ENCODE peak calls at places on chromosomes 11 and 22, in eight cellular contexts. One of them, this sample, is unnamed.
A peak's percentile ranks its signal among the peaks of the same experiment; 100 is the strongest.

GRCh38 chr11:69005183-69005630 is 7.8 kb downstream of the MRGPRF start:
- DNase-seq in HCT116: no peak
- DNase-seq in SK-N-SH: no peak
- DNase-seq in K562: no peak
- DNase-seq in GM12878: no peak
- DNase-seq in H1: no peak
- DNase-seq in HepG2: no peak
- DNase-seq in endothelial cell of umbilical vein: no peak
- DNase-seq in this sample: no peak

GRCh38 chr11:64990222-64990918 is 6.4 kb downstream of the BATF2 start:
- DNase-seq in HCT116: no peak
- DNase-seq in SK-N-SH: no peak
- DNase-seq in K562: peak; percentile 81
- DNase-seq in GM12878: no peak
- DNase-seq in H1: no peak
- DNase-seq in HepG2: no peak
- DNase-seq in endothelial cell of umbilical vein: peak; percentile 52
- DNase-seq in this sample: no peak

GRCh38 chr11:47466701-47467250 is 17.8 kb upstream of the RAPSN start:
- DNase-seq in HCT116: no peak
- DNase-seq in SK-N-SH: peak; percentile 57
- DNase-seq in K562: no peak
- DNase-seq in GM12878: no peak
- DNase-seq in H1: no peak
- DNase-seq in HepG2: no peak
- DNase-seq in endothelial cell of umbilical vein: peak; percentile 80
- DNase-seq in this sample: peak; percentile 41

GRCh38 chr22:19062139-19062789 is 59.9 kb downstream of the DGCR2 start:
- DNase-seq in HCT116: no peak
- DNase-seq in SK-N-SH: no peak
- DNase-seq in K562: no peak
- DNase-seq in GM12878: no peak
- DNase-seq in H1: no peak
- DNase-seq in HepG2: no peak
- DNase-seq in endothelial cell of umbilical vein: peak; percentile 57
- DNase-seq in this sample: no peak

GRCh38 chr22:29555065-29555644 is 1.6 kb upstream of the THOC5 start:
- DNase-seq in HCT116: no peak
- DNase-seq in SK-N-SH: no peak
- DNase-seq in K562: no peak
- DNase-seq in GM12878: no peak
- DNase-seq in H1: no peak
- DNase-seq in HepG2: no peak
- DNase-seq in endothelial cell of umbilical vein: no peak
- DNase-seq in this sample: no peak

GRCh38 chr11:215581-216037 is 8.1 kb downstream of the RIC8A start:
- DNase-seq in HCT116: no peak
- DNase-seq in SK-N-SH: no peak
- DNase-seq in K562: peak; percentile 37
- DNase-seq in GM12878: no peak
- DNase-seq in H1: no peak
- DNase-seq in HepG2: no peak
- DNase-seq in endothelial cell of umbilical vein: no peak
- DNase-seq in this sample: no peak

GRCh38 chr11:10329935-10330334 is 25.1 kb downstream of the ADM start:
- DNase-seq in HCT116: no peak
- DNase-seq in SK-N-SH: no peak
- DNase-seq in K562: no peak
- DNase-seq in GM12878: no peak
- DNase-seq in H1: no peak
- DNase-seq in HepG2: no peak
- DNase-seq in endothelial cell of umbilical vein: peak; percentile 84
- DNase-seq in this sample: no peak

GRCh38 chr11:114400222-114400973 is at the start of the genes C11orf71 and RBM7:
- DNase-seq in HCT116: peak; percentile 95
- DNase-seq in SK-N-SH: peak; percentile 93
- DNase-seq in K562: peak; percentile 99
- DNase-seq in GM12878: peak; percentile 95
- DNase-seq in H1: peak; percentile 95
- DNase-seq in HepG2: peak; percentile 96
- DNase-seq in endothelial cell of umbilical vein: peak; percentile 99
- DNase-seq in this sample: peak; percentile 95

GRCh38 chr11:10429526-10429925 is 25.5 kb upstream of the AMPD3 start:
- DNase-seq in HCT116: no peak
- DNase-seq in SK-N-SH: no peak
- DNase-seq in K562: no peak
- DNase-seq in GM12878: no peak
- DNase-seq in H1: no peak
- DNase-seq in HepG2: no peak
- DNase-seq in endothelial cell of umbilical vein: no peak
- DNase-seq in this sample: no peak

GRCh38 chr11:36452231-36452630 is 57.8 kb downstream of the TRAF6 start:
- DNase-seq in HCT116: no peak
- DNase-seq in SK-N-SH: no peak
- DNase-seq in K562: no peak
- DNase-seq in GM12878: no peak
- DNase-seq in H1: no peak
- DNase-seq in HepG2: no peak
- DNase-seq in endothelial cell of umbilical vein: no peak
- DNase-seq in this sample: no peak

GRCh38 chr11:47991266-47991830 is 11.0 kb downstream of the PTPRJ start:
- DNase-seq in HCT116: no peak
- DNase-seq in SK-N-SH: no peak
- DNase-seq in K562: peak; percentile 62
- DNase-seq in GM12878: no peak
- DNase-seq in H1: no peak
- DNase-seq in HepG2: no peak
- DNase-seq in endothelial cell of umbilical vein: peak; percentile 33
- DNase-seq in this sample: peak; percentile 60

GRCh38 chr22:45671783-45672563 is at the start of gene ATXN10:
- DNase-seq in HCT116: no peak
- DNase-seq in SK-N-SH: peak; percentile 80
- DNase-seq in K562: peak; percentile 78
- DNase-seq in GM12878: no peak
- DNase-seq in H1: peak; percentile 10
- DNase-seq in HepG2: peak; percentile 49
- DNase-seq in endothelial cell of umbilical vein: peak; percentile 77
- DNase-seq in this sample: no peak

GRCh38 chr11:19777342-19778102 is 64.9 kb downstream of the NAV2 start:
- DNase-seq in HCT116: no peak
- DNase-seq in SK-N-SH: no peak
- DNase-seq in K562: peak; percentile 2
- DNase-seq in GM12878: peak; percentile 65
- DNase-seq in H1: no peak
- DNase-seq in HepG2: peak; percentile 13
- DNase-seq in endothelial cell of umbilical vein: peak; percentile 82
- DNase-seq in this sample: peak; percentile 75

GRCh38 chr11:124915541-124916369 is 3.3 kb upstream of the HEPN1 start:
- DNase-seq in HCT116: no peak
- DNase-seq in SK-N-SH: no peak
- DNase-seq in K562: no peak
- DNase-seq in GM12878: no peak
- DNase-seq in H1: no peak
- DNase-seq in HepG2: no peak
- DNase-seq in endothelial cell of umbilical vein: peak; percentile 60
- DNase-seq in this sample: no peak

GRCh38 chr22:26986884-26987283 is 329.5 kb downstream of the MIAT start:
- DNase-seq in HCT116: no peak
- DNase-seq in SK-N-SH: no peak
- DNase-seq in K562: no peak
- DNase-seq in GM12878: no peak
- DNase-seq in H1: no peak
- DNase-seq in HepG2: no peak
- DNase-seq in endothelial cell of umbilical vein: no peak
- DNase-seq in this sample: no peak

DNA sequence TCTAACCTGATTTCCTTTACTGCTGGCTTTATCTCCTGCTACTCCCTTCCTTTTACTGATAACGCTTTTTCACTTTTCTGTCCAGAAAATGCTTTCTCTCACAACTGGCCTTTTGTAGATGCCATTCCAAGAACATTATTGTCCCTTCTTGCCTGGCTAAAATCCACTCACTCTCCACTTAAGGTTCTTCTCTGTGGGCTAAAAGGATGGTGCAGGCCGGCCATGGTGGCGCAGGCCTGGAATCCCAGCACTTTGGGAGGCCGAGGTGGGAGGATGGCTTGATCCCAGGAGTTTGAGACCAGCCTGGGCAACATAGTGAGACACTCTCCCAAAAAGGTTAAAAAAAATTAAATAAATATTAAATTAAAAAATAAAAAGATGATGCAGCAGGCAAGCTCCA is 118.0 kb downstream of the NECTIN1 start:
- DNase-seq in HCT116: no peak
- DNase-seq in SK-N-SH: no peak
- DNase-seq in K562: no peak
- DNase-seq in GM12878: no peak
- DNase-seq in H1: no peak
- DNase-seq in HepG2: no peak
- DNase-seq in endothelial cell of umbilical vein: no peak
- DNase-seq in this sample: no peak
- H3K4me2 ChIP-seq in HCT116: no peak overlapping the region
- H3K4me2 ChIP-seq in SK-N-SH: no peak overlapping the region
- H3K4me2 ChIP-seq in K562: no peak overlapping the region
- H3K4me2 ChIP-seq in GM12878: no peak overlapping the region
- H3K4me2 ChIP-seq in H1: no peak overlapping the region
- H3K4me2 ChIP-seq in HepG2: no peak overlapping the region
- H3K4me2 ChIP-seq in endothelial cell of umbilical vein: no peak overlapping the region
- H3K4me2 ChIP-seq in this sample: no peak overlapping the region

DNA sequence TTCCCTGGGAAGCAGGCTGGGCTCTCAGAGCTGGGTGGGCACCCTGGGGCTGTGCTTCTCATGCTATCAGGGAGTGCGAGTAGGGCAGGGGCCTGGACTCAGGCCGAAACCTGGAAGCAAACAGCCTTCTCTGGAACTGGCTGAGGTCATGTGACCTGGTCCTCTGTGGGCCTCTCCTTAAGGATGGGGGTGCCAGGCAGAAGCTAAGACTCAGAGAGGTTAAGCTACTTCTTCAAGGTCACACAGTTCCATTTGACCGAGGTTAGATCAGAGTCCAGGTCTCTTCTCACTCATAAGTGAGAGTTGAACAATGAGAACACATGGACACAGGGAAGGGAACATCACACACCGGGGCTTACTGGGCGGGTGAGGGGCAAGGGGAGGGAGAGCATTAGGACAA is 7.4 kb downstream of the FADS3 start:
- DNase-seq in HCT116: no peak
- DNase-seq in SK-N-SH: no peak
- DNase-seq in K562: no peak
- DNase-seq in GM12878: no peak
- DNase-seq in H1: no peak
- DNase-seq in HepG2: no peak
- DNase-seq in endothelial cell of umbilical vein: no peak
- DNase-seq in this sample: no peak
- H4K20me1 ChIP-seq in HCT116: no peaks in the 10 kb centered on the region
- H4K20me1 ChIP-seq in SK-N-SH: peaks cover 7% of the 10 kb centered on the region
- H4K20me1 ChIP-seq in K562: peaks cover 7% of the 10 kb centered on the region
- H4K20me1 ChIP-seq in GM12878: no peaks in the 10 kb centered on the region
- H4K20me1 ChIP-seq in H1: peaks cover 9% of the 10 kb centered on the region
- H4K20me1 ChIP-seq in HepG2: no peaks in the 10 kb centered on the region
- H4K20me1 ChIP-seq in endothelial cell of umbilical vein: no peaks in the 10 kb centered on the region
- H4K20me1 ChIP-seq in this sample: no peaks in the 10 kb centered on the region

GRCh38 chr22:41695211-41695610 is 4.1 kb upstream of the MEI1 start:
- DNase-seq in HCT116: no peak
- DNase-seq in SK-N-SH: no peak
- DNase-seq in K562: no peak
- DNase-seq in GM12878: no peak
- DNase-seq in H1: no peak
- DNase-seq in HepG2: no peak
- DNase-seq in endothelial cell of umbilical vein: no peak
- DNase-seq in this sample: no peak

GRCh38 chr22:41696714-41697113 is 2.6 kb upstream of the MEI1 start:
- DNase-seq in HCT116: no peak
- DNase-seq in SK-N-SH: no peak
- DNase-seq in K562: no peak
- DNase-seq in GM12878: no peak
- DNase-seq in H1: no peak
- DNase-seq in HepG2: no peak
- DNase-seq in endothelial cell of umbilical vein: no peak
- DNase-seq in this sample: no peak

GRCh38 chr22:41700105-41700358 is 729 bp downstream of the MEI1 start:
- DNase-seq in HCT116: no peak
- DNase-seq in SK-N-SH: no peak
- DNase-seq in K562: no peak
- DNase-seq in GM12878: no peak
- DNase-seq in H1: no peak
- DNase-seq in HepG2: no peak
- DNase-seq in endothelial cell of umbilical vein: no peak
- DNase-seq in this sample: no peak

GRCh38 chr22:41699264-41700104 is at the start of gene MEI1:
- DNase-seq in HCT116: no peak
- DNase-seq in SK-N-SH: no peak
- DNase-seq in K562: no peak
- DNase-seq in GM12878: peak; percentile 57
- DNase-seq in H1: peak; percentile 38
- DNase-seq in HepG2: no peak
- DNase-seq in endothelial cell of umbilical vein: peak; percentile 80
- DNase-seq in this sample: peak; percentile 91

GRCh38 chr22:41697126-41697775 is 2.1 kb upstream of the MEI1 start:
- DNase-seq in HCT116: peak; percentile 68
- DNase-seq in SK-N-SH: peak; percentile 85
- DNase-seq in K562: peak; percentile 87
- DNase-seq in GM12878: peak; percentile 57
- DNase-seq in H1: peak; percentile 90
- DNase-seq in HepG2: peak; percentile 81
- DNase-seq in endothelial cell of umbilical vein: peak; percentile 87
- DNase-seq in this sample: peak; percentile 98
- TF ChIP-seq POLR2AphosphoS5 in HCT116: no peak
- TF ChIP-seq POLR2AphosphoS5 in SK-N-SH: no peak
- TF ChIP-seq POLR2AphosphoS5 in K562: no peak
- TF ChIP-seq POLR2AphosphoS5 in GM12878: no peak
- TF ChIP-seq POLR2AphosphoS5 in H1: no peak
- TF ChIP-seq POLR2AphosphoS5 in HepG2: peak; percentile 23
- TF ChIP-seq POLR2AphosphoS5 in endothelial cell of umbilical vein: no peak
- TF ChIP-seq POLR2AphosphoS5 in this sample: no peak

GRCh38 chr11:14041040-14041439 is 78.5 kb downstream of the SPON1 start:
- DNase-seq in HCT116: peak; percentile 22
- DNase-seq in SK-N-SH: no peak
- DNase-seq in K562: peak; percentile 8
- DNase-seq in GM12878: no peak
- DNase-seq in H1: no peak
- DNase-seq in HepG2: no peak
- DNase-seq in endothelial cell of umbilical vein: no peak
- DNase-seq in this sample: peak; percentile 75
- H3K4me2 ChIP-seq in HCT116: no peak overlapping the region
- H3K4me2 ChIP-seq in SK-N-SH: no peak overlapping the region
- H3K4me2 ChIP-seq in K562: no peak overlapping the region
- H3K4me2 ChIP-seq in GM12878: no peak overlapping the region
- H3K4me2 ChIP-seq in H1: no peak overlapping the region
- H3K4me2 ChIP-seq in HepG2: no peak overlapping the region
- H3K4me2 ChIP-seq in endothelial cell of umbilical vein: no peak overlapping the region
- H3K4me2 ChIP-seq in this sample: no peak overlapping the region